ENCODE peak calls at places on chromosomes 7 and 10, in nine cellular contexts. E, Y, G, I, P, Q, B, Z and F are unnamed samples.

GRCh38 chr7:127258111-127258510 is 5.4 kb upstream of the GRM8 start:
- DNase-seq in E (no peak), Y (no peak), G (no peak), I (no peak), P (no peak), Q (no peak), B (no peak), Z (no peak), F (no peak)

GRCh38 chr10:123858039-123858740 is 33.4 kb downstream of the CPXM2 start:
- DNase-seq in E (peak), Y (no peak), G (no peak), I (no peak), P (no peak), Q (no peak), B (peak), Z (no peak), F (no peak)

GRCh38 chr10:124161212-124162000 is 68.0 kb upstream of the CHST15 start:
- DNase-seq in E (no peak), Y (no peak), G (no peak), I (no peak), P (no peak), Q (no peak), B (no peak), Z (no peak), F (no peak)

GRCh38 chr10:58140706-58141347 is 126.9 kb downstream of the IPMK start:
- DNase-seq in E (no peak), Y (no peak), G (no peak), I (no peak), P (no peak), Q (no peak), B (no peak), Z (no peak), F (no peak)

GRCh38 chr10:48885376-48885775 is 54.3 kb downstream of the LRRC18 start:
- DNase-seq in E (no peak), Y (no peak), G (no peak), I (no peak), P (no peak), Q (no peak), B (no peak), Z (no peak), F (no peak)

GRCh38 chr10:24393206-24393605 is 184.3 kb downstream of the KIAA1217 start:
- DNase-seq in E (no peak), Y (no peak), G (no peak), I (no peak), P (no peak), Q (no peak), B (no peak), Z (no peak), F (no peak)

GRCh38 chr10:35722636-35723420 is 80.7 kb upstream of the FZD8 start:
- DNase-seq in E (no peak), Y (no peak), G (no peak), I (no peak), P (no peak), Q (no peak), B (no peak), Z (no peak), F (no peak)

GRCh38 chr10:44047361-44047760 is 337.5 kb downstream of the CXCL12 start:
- DNase-seq in E (no peak), Y (no peak), G (no peak), I (no peak), P (no peak), Q (no peak), B (no peak), Z (no peak), F (no peak)

GRCh38 chr7:131011976-131012375 is 278.0 kb upstream of the KLF14 start:
- DNase-seq in E (peak), Y (no peak), G (peak), I (no peak), P (no peak), Q (peak), B (peak), Z (no peak), F (no peak)

GRCh38 chr10:22634093-22634492 is 80.3 kb downstream of the PIP4K2A start:
- DNase-seq in E (no peak), Y (no peak), G (no peak), I (no peak), P (no peak), Q (no peak), B (no peak), Z (no peak), F (no peak)

GRCh38 chr10:119342017-119342734 is 134.8 kb downstream of the GRK5 start:
- DNase-seq in E (no peak), Y (no peak), G (no peak), I (peak), P (no peak), Q (no peak), B (peak), Z (no peak), F (no peak)

GRCh38 chr7:484365-485101 is 35.1 kb downstream of the PDGFA start:
- DNase-seq in E (no peak), Y (no peak), G (no peak), I (no peak), P (no peak), Q (no peak), B (no peak), Z (no peak), F (peak)

GRCh38 chr7:23472974-23473847 is 2.9 kb upstream of the IGF2BP3 start:
- DNase-seq in E (no peak), Y (no peak), G (no peak), I (no peak), P (no peak), Q (peak), B (no peak), Z (no peak), F (no peak)

GRCh38 chr7:151059362-151060112 is at the start of gene SLC4A2:
- DNase-seq in E (peak), Y (peak), G (no peak), I (peak), P (peak), Q (peak), B (peak), Z (no peak), F (peak)

GRCh38 chr10:63145782-63146181 is 12.7 kb downstream of the NRBF2 start:
- DNase-seq in E (no peak), Y (no peak), G (no peak), I (no peak), P (no peak), Q (no peak), B (no peak), Z (no peak), F (no peak)

GRCh38 chr10:5552376-5553321 is 27.9 kb downstream of the CALML3 start:
- DNase-seq in E (no peak), Y (no peak), G (no peak), I (no peak), P (no peak), Q (no peak), B (no peak), Z (no peak), F (no peak)

GRCh38 chr10:111648046-111648445 is 535.5 kb downstream of the GPAM start:
- DNase-seq in E (peak), Y (no peak), G (peak), I (no peak), P (no peak), Q (no peak), B (no peak), Z (no peak), F (no peak)

GRCh38 chr10:113735913-113736312 is 15.6 kb upstream of the PLEKHS1 start:
- DNase-seq in E (no peak), Y (no peak), G (no peak), I (no peak), P (no peak), Q (no peak), B (peak), Z (no peak), F (no peak)

GRCh38 chr10:91567815-91568214 is 65.1 kb downstream of the PPP1R3C start:
- DNase-seq in E (no peak), Y (no peak), G (no peak), I (no peak), P (no peak), Q (peak), B (no peak), Z (no peak), F (no peak)

GRCh38 chr7:89731751-89732150 is 422.5 kb upstream of the STEAP1 start:
- DNase-seq in E (no peak), Y (no peak), G (no peak), I (no peak), P (no peak), Q (no peak), B (no peak), Z (no peak), F (no peak)

GRCh38 chr10:117931078-117931477 is 115.7 kb downstream of the RAB11FIP2 start:
- DNase-seq in E (no peak), Y (no peak), G (no peak), I (no peak), P (no peak), Q (no peak), B (no peak), Z (no peak), F (no peak)

GRCh38 chr10:80204801-80205477 is 398 bp downstream of the ANXA11 start:
- DNase-seq in E (no peak), Y (no peak), G (no peak), I (peak), P (no peak), Q (no peak), B (peak), Z (no peak), F (peak)